ENCODE peak calls at places on chromosome 13, in ten cellular contexts. N, T, C, S, U, D, W, K, Y and V are unnamed samples.
A peak's percentile ranks its signal among the peaks of the same experiment; 100 is the strongest.

GRCh38 chr13:62747629-62748028 is 1332.0 kb upstream of the PCDH20 start:
- DNase-seq in U (no peak), C (no peak), S (no peak), D (no peak), W (no peak), T (no peak), Y (no peak), K (no peak), N (no peak), V (no peak)

GRCh38 chr13:76314495-76314894 is 571.7 kb downstream of the KCTD12 start:
- DNase-seq in Y (no peak), S (no peak), D (no peak), W (no peak), U (no peak), N (no peak), C (no peak), K (no peak), T (no peak), V (no peak)

GRCh38 chr13:44231786-44232516 is 141.7 kb upstream of the SERP2 start:
- DNase-seq in D (peak; percentile 83), W (peak; percentile 90), Y (no peak), K (no peak), C (no peak), S (no peak), N (no peak), T (peak; percentile 84), U (peak; percentile 96), V (no peak)

GRCh38 chr13:80215368-80215767 is 125.6 kb downstream of the SPRY2 start:
- DNase-seq in C (no peak), T (peak; percentile 35), K (no peak), U (peak; percentile 77), S (no peak), N (no peak), Y (no peak), W (peak; percentile 20), D (no peak), V (no peak)

GRCh38 chr13:98032168-98032567 is 78.7 kb downstream of the IPO5 start:
- DNase-seq in C (no peak), S (no peak), K (no peak), U (no peak), W (peak; percentile 15), D (no peak), T (no peak), Y (no peak), N (no peak), V (no peak)

GRCh38 chr13:109500146-109500773 is 286.1 kb downstream of the IRS2 start:
- DNase-seq in Y (no peak), K (no peak), W (peak; percentile 26), T (no peak), U (no peak), S (no peak), C (no peak), D (no peak), N (no peak), V (no peak)

GRCh38 chr13:90156390-90156789 is 1191.1 kb upstream of the MIR17HG start:
- DNase-seq in N (no peak), T (no peak), K (no peak), Y (no peak), U (no peak), C (no peak), D (no peak), W (no peak), S (no peak), V (no peak)

GRCh38 chr13:103523853-103524252 is 457.6 kb upstream of the SLC10A2 start:
- DNase-seq in S (no peak), W (no peak), Y (no peak), K (no peak), D (no peak), U (no peak), C (no peak), N (no peak), T (no peak), V (no peak)

GRCh38 chr13:20901668-20902437 is 693 bp downstream of the XPO4 start:
- DNase-seq in T (no peak), C (no peak), U (peak; percentile 2), W (peak; percentile 27), Y (no peak), K (no peak), D (peak; percentile 37), N (no peak), S (peak; percentile 38), V (no peak)

GRCh38 chr13:62721893-62722292 is 1306.2 kb upstream of the PCDH20 start:
- DNase-seq in W (no peak), K (no peak), N (no peak), T (no peak), Y (no peak), S (no peak), C (no peak), D (no peak), U (no peak), V (no peak)

GRCh38 chr13:33931397-33931987 is 113.5 kb downstream of the RFC3 start:
- DNase-seq in W (peak; percentile 65), Y (no peak), C (no peak), S (no peak), N (no peak), T (no peak), U (peak; percentile 34), D (no peak), K (no peak), V (no peak)

GRCh38 chr13:46523972-46524737 is 28.8 kb upstream of the LRCH1 start:
- DNase-seq in N (no peak), T (no peak), C (no peak), W (peak; percentile 48), Y (no peak), K (no peak), U (no peak), D (no peak), S (no peak), V (no peak)

GRCh38 chr13:87923713-87924112 is 252.5 kb downstream of the SLITRK5 start:
- DNase-seq in W (no peak), C (no peak), T (no peak), N (no peak), K (no peak), S (no peak), U (no peak), D (no peak), Y (no peak), V (no peak)

GRCh38 chr13:110726726-110727125 is 13.2 kb downstream of the ING1 start:
- DNase-seq in N (no peak), Y (no peak), K (peak; percentile 47), T (no peak), W (no peak), U (no peak), S (peak; percentile 55), D (no peak), C (peak; percentile 30), V (no peak)

GRCh38 chr13:80824231-80824630 is 483.3 kb upstream of the SPRY2 start:
- DNase-seq in C (no peak), T (no peak), K (no peak), W (peak; percentile 79), Y (no peak), S (no peak), N (no peak), D (no peak), U (peak; percentile 17), V (no peak)

GRCh38 chr13:24271611-24272451 is 37.5 kb upstream of the C1QTNF9 start:
- DNase-seq in W (peak; percentile 87), K (peak; percentile 67), C (peak; percentile 56), U (peak; percentile 79), S (no peak), N (no peak), T (no peak), Y (peak; percentile 88), D (peak; percentile 80), V (no peak)
- TF ChIP-seq CTCF in W (no peak), K (no peak), C (no peak), U (no peak), S (no peak), N (no peak), T (no peak), Y (no peak), D (no peak), V (no peak)

DNA sequence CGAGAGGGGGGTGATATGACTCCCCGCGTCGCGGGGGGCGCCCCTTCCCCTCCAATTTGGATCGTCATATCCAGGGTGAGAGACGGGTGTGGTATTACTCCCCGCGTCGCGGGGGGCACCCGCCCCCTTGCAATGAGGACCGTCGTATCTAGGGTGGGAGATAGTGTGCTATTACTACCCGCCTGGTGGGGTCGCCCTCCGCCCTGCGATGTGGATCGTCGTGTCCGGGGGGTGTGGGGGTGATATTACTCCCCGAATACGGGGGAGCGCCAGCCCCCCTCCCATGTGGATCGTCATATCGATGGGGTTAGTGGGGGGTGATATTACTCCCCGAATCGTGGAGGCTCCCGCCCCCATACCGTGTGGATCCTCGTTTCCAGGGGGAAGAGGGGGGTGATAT is 29.2 kb upstream of the RGCC start:
- DNase-seq in W (no peak), S (no peak), Y (peak; percentile 58), N (no peak), D (no peak), U (no peak), C (peak; percentile 37), T (no peak), K (peak; percentile 62), V (no peak)
- TF ChIP-seq CTCF in W (peak; percentile 39), S (no peak), Y (peak; percentile 25), N (peak; percentile 5), D (no peak), U (peak; percentile 3), C (peak; percentile 42), T (peak; percentile 33), K (no peak), V (peak; percentile 28)

GRCh38 chr13:75258159-75258782 is 223.7 kb downstream of the TBC1D4 start:
- DNase-seq in K (no peak), N (no peak), S (no peak), U (peak; percentile 30), Y (no peak), T (peak; percentile 4), C (no peak), D (no peak), W (peak; percentile 65), V (no peak)
- TF ChIP-seq CTCF in K (peak; percentile 51), N (peak; percentile 28), S (peak; percentile 36), U (peak; percentile 70), Y (peak; percentile 51), T (peak; percentile 69), C (peak; percentile 58), D (peak; percentile 28), W (peak; percentile 68), V (peak; percentile 20)

GRCh38 chr13:31053896-31054295 is 107.8 kb downstream of the HSPH1 start:
- DNase-seq in D (no peak), W (no peak), C (no peak), K (no peak), S (no peak), N (no peak), Y (no peak), T (no peak), U (no peak), V (no peak)

GRCh38 chr13:31053098-31053497 is 108.6 kb downstream of the HSPH1 start:
- DNase-seq in D (no peak), N (no peak), C (no peak), W (peak; percentile 24), S (no peak), Y (peak; percentile 72), T (no peak), U (peak; percentile 45), K (no peak), V (no peak)

GRCh38 chr13:31052478-31052877 is 109.2 kb downstream of the HSPH1 start:
- DNase-seq in K (no peak), Y (no peak), U (no peak), D (no peak), N (no peak), S (no peak), C (no peak), W (no peak), T (no peak), V (no peak)

GRCh38 chr13:31050486-31051400 is 111.0 kb downstream of the HSPH1 start:
- DNase-seq in C (no peak), D (no peak), S (no peak), U (no peak), W (peak; percentile 26), K (no peak), T (no peak), N (no peak), Y (no peak), V (peak; percentile 55)

GRCh38 chr13:31051999-31052398 is 109.7 kb downstream of the HSPH1 start:
- DNase-seq in D (no peak), U (no peak), C (no peak), W (no peak), N (no peak), Y (no peak), S (no peak), T (no peak), K (no peak), V (no peak)
- TF ChIP-seq CTCF in D (no peak), U (no peak), C (no peak), W (peak; percentile 2), N (no peak), Y (no peak), S (no peak), T (no peak), K (no peak), V (no peak)